ENCODE peak calls at places on chromosomes 12 and 14, in five cellular contexts. P is RPMI7951; Q is mucosa of gallbladder; E is activated CD4-positive, alpha-beta T cell treated with anti-CD3 and anti-CD28 coated beads, Interleukin-2, amount 50 U/mL, for 48 hours; M is stimulated activated CD4-positive, alpha-beta T cell treated with anti-CD3 and anti-CD28 coated beads, TNF-alpha, amount 100 ng/mL, for 4 hours. N is an unnamed sample.
A peak's percentile ranks its signal among the peaks of the same experiment; 100 is the strongest.

GRCh38 chr12:85466906-85467305 is 186.9 kb downstream of the ALX1 start:
- DNase-seq in E (no peak), P (no peak), Q (no peak), M (no peak), N (no peak)

GRCh38 chr12:104090685-104091084 is 26.4 kb downstream of the HCFC2 start:
- DNase-seq in M (no peak), Q (no peak), P (no peak), E (no peak), N (no peak)

GRCh38 chr14:59438148-59438766 is 26.9 kb downstream of the GPR135 start:
- DNase-seq in Q (no peak), P (peak; percentile 71), M (no peak), E (no peak), N (no peak)

GRCh38 chr14:51020024-51020710 is 74.7 kb downstream of the TRIM9 start:
- DNase-seq in Q (no peak), P (peak; percentile 96), E (no peak), M (no peak), N (no peak)

GRCh38 chr12:103929051-103929908 is 930 bp upstream of the HSP90B1 start:
- DNase-seq in P (peak; percentile 90), E (peak; percentile 81), Q (peak; percentile 87), M (peak; percentile 56), N (peak; percentile 91)

GRCh38 chr12:32756476-32757158 is 920 bp upstream of the YARS2 start:
- DNase-seq in P (peak; percentile 15), Q (no peak), M (no peak), E (no peak), N (no peak)

GRCh38 chr14:76909266-76909665 is 83.1 kb downstream of the LRRC74A start:
- DNase-seq in P (no peak), E (no peak), Q (peak; percentile 23), M (no peak), N (no peak)

GRCh38 chr12:39490500-39491276 is 47.8 kb upstream of the KIF21A start:
- DNase-seq in Q (no peak), M (no peak), P (no peak), E (no peak), N (no peak)

GRCh38 chr14:103158688-103159087 is 35.4 kb downstream of the TNFAIP2 start:
- DNase-seq in P (no peak), M (no peak), E (no peak), Q (no peak), N (no peak)

GRCh38 chr12:94617101-94617500 is 33.3 kb downstream of the TMCC3 start:
- DNase-seq in E (no peak), M (no peak), Q (no peak), P (no peak), N (no peak)

GRCh38 chr12:541676-542289 is 82.0 kb downstream of the B4GALNT3 start:
- DNase-seq in P (peak; percentile 48), E (no peak), M (no peak), Q (no peak), N (no peak)

GRCh38 chr14:56660677-56661389 is 81.2 kb downstream of the TMEM260 start:
- DNase-seq in P (no peak), E (no peak), Q (no peak), M (no peak), N (no peak)

GRCh38 chr14:61511558-61511924 is 183.8 kb upstream of the HIF1A start:
- DNase-seq in P (no peak), Q (peak; percentile 35), M (no peak), E (peak; percentile 76), N (no peak)

GRCh38 chr12:100234591-100235304 is 32.1 kb downstream of the DEPDC4 start:
- DNase-seq in M (no peak), P (peak; percentile 42), E (no peak), Q (no peak), N (peak; percentile 28)

GRCh38 chr12:19158909-19159308 is 29.4 kb downstream of the PLEKHA5 start:
- DNase-seq in P (peak; percentile 2), M (no peak), E (no peak), Q (no peak), N (no peak)

GRCh38 chr14:100735271-100735670 is 8.6 kb downstream of the DLK1 start:
- DNase-seq in P (no peak), Q (no peak), M (no peak), E (no peak), N (no peak)

GRCh38 chr14:51774209-51774608 is 86.2 kb upstream of the GNG2 start:
- DNase-seq in E (no peak), M (no peak), P (no peak), Q (no peak), N (no peak)

GRCh38 chr12:57299514-57300016 is 48.6 kb upstream of the STAC3 start:
- DNase-seq in M (no peak), P (no peak), E (no peak), Q (no peak), N (no peak)

GRCh38 chr14:64720190-64720589 is 16.0 kb downstream of the PLEKHG3 start:
- DNase-seq in M (no peak), P (peak; percentile 61), Q (peak; percentile 83), E (no peak), N (no peak)

N was measured in Jurkat, Clone E6-1.